ENCODE peak calls at places on chromosomes 13 and 19, in six cellular contexts. One of them, this sample, is unnamed.
A peak's percentile ranks its signal among the peaks of the same experiment; 100 is the strongest.

GRCh38 chr13:63625869-63626268 is 2210.2 kb upstream of the PCDH20 start:
- DNase-seq in thoracic aorta: no peak
- DNase-seq in left ventricle myocardium inferior: no peak
- DNase-seq in ascending aorta: no peak
- DNase-seq in Peyer's patch: no peak
- DNase-seq in mucosa of descending colon: no peak
- DNase-seq in this sample: no peak

GRCh38 chr13:48492123-48493075 is 40.5 kb downstream of the RCBTB2 start:
- DNase-seq in thoracic aorta: no peak
- DNase-seq in ascending aorta: peak; percentile 47
- DNase-seq in mucosa of descending colon: peak; percentile 83
- DNase-seq in left ventricle myocardium inferior: peak; percentile 82
- DNase-seq in Peyer's patch: peak; percentile 85
- DNase-seq in this sample: peak; percentile 67

GRCh38 chr19:49677232-49677881 is at the start of gene PRMT1:
- DNase-seq in mucosa of descending colon: no peak
- DNase-seq in thoracic aorta: no peak
- DNase-seq in ascending aorta: no peak
- DNase-seq in left ventricle myocardium inferior: no peak
- DNase-seq in Peyer's patch: peak; percentile 51
- DNase-seq in this sample: peak; percentile 59

GRCh38 chr13:37065893-37066526 is 6.5 kb upstream of the SUPT20H start:
- DNase-seq in left ventricle myocardium inferior: no peak
- DNase-seq in ascending aorta: no peak
- DNase-seq in thoracic aorta: no peak
- DNase-seq in Peyer's patch: no peak
- DNase-seq in mucosa of descending colon: no peak
- DNase-seq in this sample: no peak

GRCh38 chr19:7013678-7014077 is 7.6 kb downstream of the MBD3L2B start:
- DNase-seq in thoracic aorta: no peak
- DNase-seq in ascending aorta: no peak
- DNase-seq in left ventricle myocardium inferior: no peak
- DNase-seq in mucosa of descending colon: no peak
- DNase-seq in Peyer's patch: no peak
- DNase-seq in this sample: no peak

GRCh38 chr13:21106089-21106488 is 44.7 kb upstream of the LATS2 start:
- DNase-seq in ascending aorta: no peak
- DNase-seq in mucosa of descending colon: no peak
- DNase-seq in thoracic aorta: no peak
- DNase-seq in left ventricle myocardium inferior: no peak
- DNase-seq in Peyer's patch: no peak
- DNase-seq in this sample: no peak

GRCh38 chr13:103436057-103436654 is 369.9 kb upstream of the SLC10A2 start:
- DNase-seq in mucosa of descending colon: no peak
- DNase-seq in thoracic aorta: no peak
- DNase-seq in ascending aorta: no peak
- DNase-seq in Peyer's patch: no peak
- DNase-seq in left ventricle myocardium inferior: no peak
- DNase-seq in this sample: no peak

GRCh38 chr19:39823693-39824092 is 10.3 kb downstream of the DYRK1B start:
- DNase-seq in ascending aorta: no peak
- DNase-seq in thoracic aorta: no peak
- DNase-seq in Peyer's patch: no peak
- DNase-seq in mucosa of descending colon: no peak
- DNase-seq in left ventricle myocardium inferior: no peak
- DNase-seq in this sample: no peak

GRCh38 chr19:21947775-21948174 is 63.0 kb downstream of the ZNF208 start:
- DNase-seq in Peyer's patch: no peak
- DNase-seq in left ventricle myocardium inferior: no peak
- DNase-seq in mucosa of descending colon: no peak
- DNase-seq in thoracic aorta: no peak
- DNase-seq in ascending aorta: no peak
- DNase-seq in this sample: no peak

GRCh38 chr13:76854894-76855293 is 31.3 kb downstream of the KCTD12 start:
- DNase-seq in mucosa of descending colon: no peak
- DNase-seq in left ventricle myocardium inferior: no peak
- DNase-seq in ascending aorta: no peak
- DNase-seq in Peyer's patch: no peak
- DNase-seq in thoracic aorta: no peak
- DNase-seq in this sample: no peak

GRCh38 chr13:40503026-40503425 is 163.4 kb downstream of the FOXO1 start:
- DNase-seq in ascending aorta: no peak
- DNase-seq in mucosa of descending colon: no peak
- DNase-seq in thoracic aorta: no peak
- DNase-seq in left ventricle myocardium inferior: no peak
- DNase-seq in Peyer's patch: no peak
- DNase-seq in this sample: no peak

GRCh38 chr13:43232866-43233265 is 209.5 kb downstream of the DNAJC15 start:
- DNase-seq in Peyer's patch: no peak
- DNase-seq in thoracic aorta: no peak
- DNase-seq in left ventricle myocardium inferior: no peak
- DNase-seq in mucosa of descending colon: no peak
- DNase-seq in ascending aorta: no peak
- DNase-seq in this sample: no peak

GRCh38 chr19:8320564-8321066 is 560 bp downstream of the NDUFA7 start:
- DNase-seq in ascending aorta: no peak
- DNase-seq in mucosa of descending colon: no peak
- DNase-seq in left ventricle myocardium inferior: no peak
- DNase-seq in Peyer's patch: no peak
- DNase-seq in thoracic aorta: no peak
- DNase-seq in this sample: no peak

DNA sequence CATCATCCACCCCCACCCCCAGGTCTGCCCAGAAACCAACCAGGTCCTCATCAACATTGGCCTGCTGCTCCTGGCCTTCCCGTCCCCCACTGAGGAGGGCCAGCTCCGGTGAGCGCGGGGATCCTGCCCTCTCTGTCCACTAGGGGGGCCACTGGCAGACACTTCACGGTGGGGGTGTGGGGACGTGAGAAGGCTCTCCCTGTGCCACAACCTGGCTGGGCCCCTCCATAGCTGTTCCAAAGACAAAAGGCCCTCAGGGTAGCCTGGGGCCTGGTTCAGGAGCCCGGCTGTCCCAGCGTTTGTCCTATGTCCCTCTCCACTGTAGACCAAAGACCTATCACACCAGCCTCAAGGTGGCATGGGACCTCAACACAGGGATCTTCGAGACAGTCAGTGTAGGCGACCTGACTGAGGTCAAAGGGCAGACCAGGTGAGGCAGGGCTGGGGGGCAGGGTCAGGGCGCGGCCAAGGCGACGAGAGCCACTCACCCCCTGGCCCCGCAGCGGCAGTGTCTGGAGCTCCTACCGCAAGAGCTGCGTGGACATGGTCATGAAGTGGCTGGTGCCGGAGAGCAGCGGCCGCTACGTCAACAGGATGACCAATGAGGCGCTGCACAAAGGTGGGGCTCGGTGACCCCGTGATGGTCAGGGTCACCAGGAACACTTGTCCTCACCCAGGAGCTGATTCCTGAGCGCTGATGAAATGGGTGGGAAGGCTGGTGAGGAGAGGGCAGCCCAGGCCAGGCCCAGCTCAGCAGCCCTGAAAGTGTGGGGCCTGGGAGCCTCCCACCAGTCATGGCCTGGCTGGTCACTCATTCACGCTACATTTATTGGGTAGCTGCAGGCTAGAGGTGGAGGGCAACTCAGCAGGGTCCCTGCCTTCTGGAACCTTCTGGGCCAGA is 7.9 kb downstream of the DCAF15 start:
- DNase-seq in ascending aorta: no peak
- DNase-seq in thoracic aorta: no peak
- DNase-seq in left ventricle myocardium inferior: no peak
- DNase-seq in mucosa of descending colon: no peak
- DNase-seq in Peyer's patch: no peak
- DNase-seq in this sample: no peak
- TF ChIP-seq CTCF in ascending aorta: no peak
- TF ChIP-seq CTCF in thoracic aorta: no peak
- TF ChIP-seq CTCF in left ventricle myocardium inferior: no peak
- TF ChIP-seq CTCF in mucosa of descending colon: no peak
- TF ChIP-seq CTCF in Peyer's patch: peak; percentile 27
- TF ChIP-seq CTCF in this sample: peak; percentile 18

GRCh38 chr19:15448778-15449619 is 757 bp downstream of the WIZ start:
- DNase-seq in left ventricle myocardium inferior: no peak
- DNase-seq in thoracic aorta: no peak
- DNase-seq in mucosa of descending colon: no peak
- DNase-seq in Peyer's patch: no peak
- DNase-seq in ascending aorta: no peak
- DNase-seq in this sample: no peak
- TF ChIP-seq CTCF in left ventricle myocardium inferior: no peak
- TF ChIP-seq CTCF in thoracic aorta: no peak
- TF ChIP-seq CTCF in mucosa of descending colon: no peak
- TF ChIP-seq CTCF in Peyer's patch: no peak
- TF ChIP-seq CTCF in ascending aorta: no peak
- TF ChIP-seq CTCF in this sample: no peak

DNA sequence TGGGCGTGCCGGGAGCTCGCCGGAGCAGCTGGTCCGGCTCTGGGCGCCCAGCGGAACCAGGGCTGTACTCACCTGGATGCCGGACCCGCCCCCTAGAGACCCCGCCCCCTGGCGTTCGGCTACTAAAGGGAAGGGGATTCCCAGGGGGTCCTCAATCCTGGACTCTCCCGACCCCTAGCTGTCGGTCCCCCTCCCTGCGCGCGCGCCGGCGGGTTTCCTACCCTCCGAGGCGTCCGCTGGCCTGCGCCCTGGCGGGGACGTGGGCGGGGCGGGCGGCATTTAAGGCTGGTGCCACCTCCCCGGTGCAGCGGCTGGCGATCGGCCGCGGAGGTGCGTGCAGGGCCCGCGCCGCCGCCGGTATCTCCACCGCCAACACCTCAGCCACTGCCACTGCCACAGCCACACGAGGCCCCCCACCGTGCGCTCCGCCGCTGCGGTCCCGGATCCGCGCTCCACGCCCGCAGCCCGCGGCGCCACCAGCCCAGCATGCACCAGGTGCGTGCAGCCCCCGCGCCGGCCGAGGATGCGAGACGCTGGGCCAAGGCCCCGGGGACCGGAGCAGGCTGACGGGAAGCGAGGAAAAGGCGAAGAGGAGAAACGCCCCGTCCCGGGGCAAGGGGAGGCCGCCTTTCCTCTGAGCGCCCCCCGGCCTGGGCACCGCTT is at the start of gene ATP12A:
- DNase-seq in Peyer's patch: no peak
- DNase-seq in mucosa of descending colon: no peak
- DNase-seq in thoracic aorta: no peak
- DNase-seq in ascending aorta: no peak
- DNase-seq in left ventricle myocardium inferior: no peak
- DNase-seq in this sample: peak; percentile 30
- TF ChIP-seq CTCF in Peyer's patch: peak; percentile 22
- TF ChIP-seq CTCF in mucosa of descending colon: no peak
- TF ChIP-seq CTCF in thoracic aorta: no peak
- TF ChIP-seq CTCF in ascending aorta: no peak
- TF ChIP-seq CTCF in left ventricle myocardium inferior: no peak
- TF ChIP-seq CTCF in this sample: no peak

GRCh38 chr19:9431475-9431874 is 3.9 kb downstream of the ZNF266 start:
- DNase-seq in ascending aorta: no peak
- DNase-seq in left ventricle myocardium inferior: peak; percentile 35
- DNase-seq in mucosa of descending colon: no peak
- DNase-seq in Peyer's patch: no peak
- DNase-seq in thoracic aorta: no peak
- DNase-seq in this sample: peak; percentile 34
- TF ChIP-seq CTCF in ascending aorta: no peak
- TF ChIP-seq CTCF in left ventricle myocardium inferior: peak; percentile 63
- TF ChIP-seq CTCF in mucosa of descending colon: peak; percentile 31
- TF ChIP-seq CTCF in Peyer's patch: peak; percentile 3
- TF ChIP-seq CTCF in thoracic aorta: no peak
- TF ChIP-seq CTCF in this sample: peak; percentile 41

GRCh38 chr19:3672993-3673392 is 27.3 kb downstream of the PIP5K1C start:
- DNase-seq in thoracic aorta: no peak
- DNase-seq in mucosa of descending colon: no peak
- DNase-seq in left ventricle myocardium inferior: no peak
- DNase-seq in Peyer's patch: no peak
- DNase-seq in ascending aorta: no peak
- DNase-seq in this sample: no peak
- TF ChIP-seq CTCF in thoracic aorta: no peak
- TF ChIP-seq CTCF in mucosa of descending colon: no peak
- TF ChIP-seq CTCF in left ventricle myocardium inferior: no peak
- TF ChIP-seq CTCF in Peyer's patch: no peak
- TF ChIP-seq CTCF in ascending aorta: no peak
- TF ChIP-seq CTCF in this sample: no peak

GRCh38 chr13:113034451-113035208 is 65.6 kb downstream of the MCF2L start:
- DNase-seq in Peyer's patch: no peak
- DNase-seq in left ventricle myocardium inferior: no peak
- DNase-seq in ascending aorta: no peak
- DNase-seq in thoracic aorta: no peak
- DNase-seq in mucosa of descending colon: no peak
- DNase-seq in this sample: no peak
- TF ChIP-seq CTCF in Peyer's patch: peak; percentile 58
- TF ChIP-seq CTCF in left ventricle myocardium inferior: peak; percentile 79
- TF ChIP-seq CTCF in ascending aorta: peak; percentile 36
- TF ChIP-seq CTCF in thoracic aorta: peak; percentile 79
- TF ChIP-seq CTCF in mucosa of descending colon: peak; percentile 26
- TF ChIP-seq CTCF in this sample: no peak

GRCh38 chr19:16594681-16595091 is 22.5 kb upstream of the SLC35E1 start:
- DNase-seq in mucosa of descending colon: peak; percentile 46
- DNase-seq in thoracic aorta: no peak
- DNase-seq in Peyer's patch: no peak
- DNase-seq in ascending aorta: no peak
- DNase-seq in left ventricle myocardium inferior: no peak
- DNase-seq in this sample: no peak
- TF ChIP-seq CTCF in mucosa of descending colon: no peak
- TF ChIP-seq CTCF in thoracic aorta: no peak
- TF ChIP-seq CTCF in Peyer's patch: no peak
- TF ChIP-seq CTCF in ascending aorta: no peak
- TF ChIP-seq CTCF in left ventricle myocardium inferior: no peak
- TF ChIP-seq CTCF in this sample: no peak

This sample was measured in natural killer cell.